ENCODE peak calls at places on chromosomes 4 and X, in five cellular contexts. N is left lung, J is stomach, E is GM12878, P is adrenal gland. M is an unnamed sample. For H3K4me1 and H3K9me3, the result is how much of the 10 kb centered on the place peaks cover.

GRCh38 chr4:142126890-142127497 is 490.6 kb downstream of the IL15 start:
- DNase-seq in N (no peak), J (peak), E (peak), P (peak), M (peak)

GRCh38 chrX:84258708-84259107 is 70.7 kb upstream of the RPS6KA6 start:
- DNase-seq in N (no peak), J (no peak), E (no peak), P (no peak), M (no peak)

GRCh38 chrX:118569676-118570075 is 74.1 kb downstream of the DOCK11 start:
- DNase-seq in N (no peak), J (no peak), E (no peak), P (no peak), M (no peak)

GRCh38 chr4:128385683-128386304 is 98.2 kb upstream of the PGRMC2 start:
- DNase-seq in N (no peak), J (no peak), E (no peak), P (no peak), M (no peak)

GRCh38 chr4:55866290-55866907 is 13.0 kb downstream of the EXOC1 start:
- DNase-seq in N (no peak), J (no peak), E (peak), P (no peak), M (no peak)

GRCh38 chrX:129984196-129984962 is 1.9 kb downstream of the BCORL1 start:
- DNase-seq in N (peak), J (no peak), E (no peak), P (peak), M (no peak)

GRCh38 chr4:128384091-128384520 is 96.5 kb upstream of the PGRMC2 start:
- DNase-seq in N (no peak), J (no peak), E (no peak), P (no peak), M (peak)

GRCh38 chr4:150574678-150575077 is 7.3 kb upstream of the MAB21L2 start:
- DNase-seq in N (no peak), J (no peak), E (no peak), P (no peak), M (no peak)

GRCh38 chrX:132071260-132071659 is 48.2 kb downstream of the STK26 start:
- DNase-seq in N (no peak), J (no peak), E (no peak), P (no peak), M (peak)

GRCh38 chr4:136713140-136713539 is 819.2 kb downstream of the PCDH18 start:
- DNase-seq in N (no peak), J (no peak), E (no peak), P (no peak), M (peak)

GRCh38 chr4:31021008-31021407 is 300.8 kb downstream of the PCDH7 start:
- DNase-seq in N (no peak), J (no peak), E (no peak), P (no peak), M (no peak)

GRCh38 chrX:39196192-39197102 is 395.2 kb downstream of the MID1IP1 start:
- DNase-seq in N (no peak), J (peak), E (peak), P (no peak), M (peak)

GRCh38 chr4:65670331-65671031 is at the start of gene EPHA5:
- DNase-seq in N (peak), J (peak), E (no peak), P (peak), M (peak)

GRCh38 chr4:81499840-81500239 is 28.1 kb upstream of the RASGEF1B start:
- DNase-seq in N (no peak), J (no peak), E (no peak), P (no peak), M (no peak)

GRCh38 chrX:82676386-82676785 is 831.7 kb upstream of the POU3F4 start:
- DNase-seq in N (no peak), J (no peak), E (no peak), P (no peak), M (no peak)

GRCh38 chrX:100904433-100904832 is 24.3 kb downstream of the XKRX start:
- DNase-seq in N (no peak), J (no peak), E (no peak), P (no peak), M (no peak)

DNA sequence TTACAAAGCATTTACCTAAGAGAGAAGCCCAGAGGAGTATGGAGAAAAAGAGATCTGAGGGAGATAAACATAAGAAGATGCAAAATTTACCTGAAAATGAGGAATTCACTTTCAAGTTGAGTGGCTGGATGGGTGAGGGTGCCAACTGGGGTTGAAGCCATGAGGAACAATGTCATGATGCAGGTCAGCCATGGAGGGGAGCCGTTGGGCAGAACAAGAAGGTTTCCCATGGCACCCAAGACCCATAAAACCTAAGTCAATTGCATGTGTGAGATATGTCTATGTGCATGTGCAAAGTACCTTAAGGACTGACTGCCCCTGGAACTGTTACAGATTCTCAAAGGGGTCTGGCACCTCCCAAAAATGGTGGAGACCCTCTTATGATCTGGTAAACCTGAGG is 46.6 kb upstream of the PRRG1 start:
- DNase-seq in N (no peak), J (no peak), E (no peak), P (peak), M (peak)
- TF ChIP-seq CTCF in N (no peak), J (no peak), E (no peak), P (peak), M (peak)

DNA sequence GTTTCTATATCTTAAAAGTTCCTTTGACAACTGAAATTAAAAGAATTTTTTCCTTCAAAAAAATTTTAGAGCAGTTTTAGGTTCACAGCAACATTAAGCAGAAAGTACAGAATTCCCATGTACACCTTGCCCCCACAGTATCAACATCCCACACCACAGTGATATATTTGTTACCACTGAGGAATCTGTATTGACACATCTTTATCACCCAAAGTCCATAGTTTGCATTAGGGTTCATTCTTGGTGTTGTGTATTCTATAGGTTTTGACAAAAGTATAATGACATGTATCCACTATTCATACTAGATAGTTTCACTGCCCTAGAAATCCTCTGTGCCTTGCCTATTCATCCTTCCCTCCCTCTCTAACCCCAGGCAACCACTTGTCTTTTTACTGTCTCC is 43.7 kb downstream of the FNIP2 start:
- DNase-seq in N (no peak), J (no peak), E (no peak), P (no peak), M (no peak)
- H3K4me1 ChIP-seq in N (under half), J (half or more), E (under half), P (under half), M (half or more)

DNA sequence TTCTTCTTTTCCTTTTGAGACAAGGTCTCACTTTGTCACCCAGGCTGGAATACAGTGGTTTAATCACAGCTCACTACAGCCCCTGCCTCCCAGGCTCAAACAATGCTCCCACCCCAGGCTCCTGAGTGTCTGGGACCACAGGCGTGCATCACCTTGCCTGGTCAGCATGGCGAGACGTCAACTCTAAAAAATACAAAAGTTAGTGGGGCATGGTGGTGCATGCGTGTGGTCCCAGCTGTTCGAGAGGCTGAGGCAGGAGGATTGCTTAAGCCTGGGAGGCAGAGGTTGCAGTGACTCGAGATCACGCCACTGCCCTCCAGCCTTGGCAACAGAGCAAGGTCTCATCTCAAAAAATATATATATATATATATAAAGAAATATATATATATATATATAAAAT is 242.4 kb downstream of the SHOX start:
- DNase-seq in N (no peak), J (no peak), E (no peak), P (no peak), M (no peak)
- H3K9me3 ChIP-seq in N (under half), J (under half), E (under half), P (under half), M (under half)

DNA sequence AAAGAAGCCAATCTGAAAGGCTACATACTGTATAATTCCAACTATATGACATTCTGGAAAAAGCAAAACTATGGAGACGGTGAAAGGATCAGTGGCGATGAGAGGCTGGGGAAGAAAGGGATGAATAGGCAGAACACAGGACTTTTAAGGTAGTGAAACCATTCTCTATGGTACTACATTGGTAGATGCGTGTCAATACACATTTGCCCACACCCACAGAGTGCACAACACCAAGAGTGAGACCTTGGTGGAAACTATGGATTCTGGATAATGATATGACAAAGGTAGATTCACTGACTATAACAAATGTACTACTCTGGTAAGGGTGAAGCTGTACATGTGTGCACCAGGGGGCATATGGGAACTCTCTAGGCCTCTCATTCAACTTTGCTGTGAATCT is 134.5 kb downstream of the FBXW7 start:
- DNase-seq in N (no peak), J (no peak), E (no peak), P (no peak), M (no peak)
- TF ChIP-seq CTCF in N (no peak), J (no peak), E (no peak), P (no peak), M (no peak)

GRCh38 chr4:5753766-5754528 is 42.9 kb downstream of the EVC start:
- DNase-seq in N (no peak), J (no peak), E (no peak), P (no peak), M (peak)

GRCh38 chr4:5756271-5756670 is 45.3 kb downstream of the EVC start:
- DNase-seq in N (peak), J (no peak), E (no peak), P (no peak), M (no peak)

GRCh38 chr4:5755679-5756078 is 44.7 kb downstream of the EVC start:
- DNase-seq in N (no peak), J (no peak), E (no peak), P (no peak), M (no peak)

GRCh38 chr4:5754529-5754881 is 43.5 kb downstream of the EVC start:
- DNase-seq in N (no peak), J (no peak), E (no peak), P (no peak), M (no peak)

DNA sequence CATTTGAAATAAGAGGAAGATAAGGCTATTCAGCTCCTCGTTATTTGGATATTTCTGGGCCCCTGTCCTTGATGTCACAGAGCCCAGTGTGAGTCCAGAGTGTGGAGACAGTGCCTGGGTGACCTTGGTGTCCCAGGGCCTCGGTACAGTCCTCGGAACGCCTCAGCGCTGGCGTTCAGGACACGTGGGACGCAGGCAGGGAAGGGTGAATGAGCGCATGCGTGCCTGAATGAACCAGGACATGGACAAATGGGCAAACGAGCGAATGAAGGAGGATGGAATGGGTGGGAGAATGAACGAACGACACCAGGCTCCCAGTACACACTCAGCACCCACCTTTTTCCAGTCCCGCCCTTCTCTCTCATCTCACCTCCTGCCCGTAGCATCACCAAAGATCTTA is 44.2 kb downstream of the EVC start:
- DNase-seq in N (no peak), J (no peak), E (no peak), P (no peak), M (no peak)
- H3K4me1 ChIP-seq in N (under half), J (under half), E (under half), P (under half), M (under half)

GRCh38 chrX:69523314-69523713 is 19.2 kb downstream of the NALF2 start:
- DNase-seq in N (no peak), J (no peak), E (no peak), P (no peak), M (no peak)
- H3K9me3 ChIP-seq in N (under half), J (under half), E (under half), P (under half), M (under half)

GRCh38 chr4:174210354-174210753 is 73.1 kb downstream of the FBXO8 start:
- DNase-seq in N (no peak), J (no peak), E (no peak), P (no peak), M (no peak)
- TF ChIP-seq CTCF in N (no peak), J (no peak), E (no peak), P (no peak), M (no peak)

GRCh38 chrX:65999563-66000148 is 40.2 kb downstream of the VSIG4 start:
- DNase-seq in N (no peak), J (no peak), E (no peak), P (no peak), M (no peak)
- H3K4me1 ChIP-seq in N (under half), J (under half), E (under half), P (under half), M (under half)

GRCh38 chrX:153357877-153358276 is 23.9 kb downstream of the ZNF275 start:
- DNase-seq in N (no peak), J (no peak), E (no peak), P (no peak), M (no peak)
- H3K9me3 ChIP-seq in N (under half), J (under half), E (under half), P (under half), M (under half)